ENCODE peak calls at places on chromosome 11, in nine cellular contexts. Y, P, I, U, L, R, T, H and X are unnamed samples.

GRCh38 chr11:13260963-13261599 is 16.5 kb upstream of the BMAL1 start:
- DNase-seq in T (no peak), I (peak), P (no peak), R (peak), H (no peak), Y (no peak), U (no peak), L (no peak), X (no peak)

GRCh38 chr11:70734379-70734778 is 336.1 kb downstream of the CTTN start:
- DNase-seq in T (no peak), I (no peak), R (no peak), Y (no peak), P (no peak), U (no peak), H (no peak), L (no peak), X (no peak)

GRCh38 chr11:134819026-134819425 is 407.0 kb upstream of the B3GAT1 start:
- DNase-seq in R (no peak), U (no peak), T (peak), H (no peak), P (no peak), Y (no peak), L (no peak), I (no peak), X (no peak)

GRCh38 chr11:8111636-8112035 is 30.6 kb downstream of the TUB start:
- DNase-seq in H (no peak), L (no peak), T (no peak), P (no peak), I (no peak), U (no peak), R (no peak), Y (no peak), X (no peak)

GRCh38 chr11:61897387-61898246 is 6.3 kb upstream of the FADS3 start:
- DNase-seq in R (peak), L (peak), Y (peak), T (peak), I (peak), P (peak), U (peak), H (peak), X (peak)

GRCh38 chr11:65589444-65590239 is 6.0 kb downstream of the KCNK7 start:
- DNase-seq in L (no peak), P (no peak), Y (no peak), U (no peak), H (no peak), I (no peak), R (no peak), T (no peak), X (no peak)

GRCh38 chr11:56817661-56818060 is 69.2 kb upstream of the OR9G4 start:
- DNase-seq in L (no peak), Y (no peak), U (no peak), H (no peak), P (no peak), I (no peak), T (no peak), R (no peak), X (no peak)

GRCh38 chr11:128346808-128347207 is 240.6 kb downstream of the ETS1 start:
- DNase-seq in P (no peak), Y (no peak), I (peak), U (no peak), L (no peak), H (no peak), T (no peak), R (no peak), X (no peak)

GRCh38 chr11:73306977-73307322 is 1.1 kb upstream of the ARHGEF17 start:
- DNase-seq in R (no peak), U (no peak), P (no peak), H (no peak), L (no peak), T (no peak), Y (no peak), I (no peak), X (no peak)

GRCh38 chr11:12198261-12198925 is 88.0 kb downstream of the MICAL2 start:
- DNase-seq in U (peak), H (no peak), T (no peak), Y (peak), I (no peak), L (no peak), R (no peak), P (no peak), X (no peak)

GRCh38 chr11:94199367-94200130 is 70.9 kb downstream of the PANX1 start:
- DNase-seq in I (peak), U (no peak), H (no peak), T (no peak), P (no peak), R (no peak), L (no peak), Y (no peak), X (no peak)

GRCh38 chr11:65404638-65405339 is 17.8 kb upstream of the NEAT1 start:
- DNase-seq in L (no peak), T (no peak), R (no peak), H (no peak), Y (no peak), U (no peak), I (no peak), P (no peak), X (no peak)

GRCh38 chr11:127017482-127017881 is 16.9 kb upstream of the KIRREL3 start:
- DNase-seq in P (no peak), U (no peak), I (peak), R (no peak), T (peak), Y (no peak), L (no peak), H (no peak), X (no peak)

GRCh38 chr11:69129647-69130046 is 26.1 kb upstream of the SMIM38 start:
- DNase-seq in P (no peak), U (peak), L (no peak), H (no peak), I (no peak), Y (peak), R (no peak), T (no peak), X (no peak)

GRCh38 chr11:69130586-69131566 is 24.9 kb upstream of the SMIM38 start:
- DNase-seq in U (peak), L (no peak), T (no peak), H (no peak), Y (peak), I (no peak), R (peak), P (no peak), X (no peak)

GRCh38 chr11:69133251-69133650 is 22.5 kb upstream of the SMIM38 start:
- DNase-seq in Y (no peak), L (no peak), H (no peak), R (no peak), I (no peak), U (peak), P (no peak), T (no peak), X (no peak)

GRCh38 chr11:69132301-69132670 is 23.4 kb upstream of the SMIM38 start:
- DNase-seq in H (no peak), P (no peak), Y (no peak), R (no peak), L (no peak), U (peak), T (no peak), I (no peak), X (no peak)

GRCh38 chr11:69131644-69132300 is 24.0 kb upstream of the SMIM38 start:
- DNase-seq in P (peak), R (peak), I (peak), T (peak), H (no peak), Y (peak), L (peak), U (peak), X (peak)
- TF ChIP-seq CTCF in P (peak), R (peak), I (peak), T (peak), H (peak), Y (peak), L (peak), U (peak), X (no peak)

DNA sequence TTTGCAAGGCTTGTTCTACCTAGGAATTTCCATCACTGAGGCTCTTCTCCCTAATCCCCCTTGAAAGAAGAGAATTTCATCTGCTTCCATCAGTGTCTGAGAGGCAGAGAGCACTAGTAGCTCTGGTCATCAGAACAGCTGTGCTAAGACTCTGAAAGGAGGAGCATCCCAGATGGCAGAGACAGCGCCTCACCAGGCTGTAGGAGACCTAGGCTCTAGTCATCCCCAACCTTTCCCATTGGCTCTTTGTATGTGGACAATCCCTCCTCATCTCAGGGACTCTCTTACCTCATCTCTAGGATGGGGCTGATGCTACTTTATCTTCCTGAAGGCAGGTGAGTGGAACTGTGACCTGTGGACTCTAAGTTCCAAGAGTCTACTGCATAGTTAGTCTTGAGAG is 8.8 kb upstream of the OR9I1 start:
- DNase-seq in R (no peak), T (peak), U (no peak), H (no peak), L (no peak), P (no peak), I (no peak), Y (no peak), X (no peak)
- TF ChIP-seq CTCF in R (no peak), T (no peak), U (no peak), H (no peak), L (no peak), P (no peak), I (no peak), Y (no peak), X (no peak)

DNA sequence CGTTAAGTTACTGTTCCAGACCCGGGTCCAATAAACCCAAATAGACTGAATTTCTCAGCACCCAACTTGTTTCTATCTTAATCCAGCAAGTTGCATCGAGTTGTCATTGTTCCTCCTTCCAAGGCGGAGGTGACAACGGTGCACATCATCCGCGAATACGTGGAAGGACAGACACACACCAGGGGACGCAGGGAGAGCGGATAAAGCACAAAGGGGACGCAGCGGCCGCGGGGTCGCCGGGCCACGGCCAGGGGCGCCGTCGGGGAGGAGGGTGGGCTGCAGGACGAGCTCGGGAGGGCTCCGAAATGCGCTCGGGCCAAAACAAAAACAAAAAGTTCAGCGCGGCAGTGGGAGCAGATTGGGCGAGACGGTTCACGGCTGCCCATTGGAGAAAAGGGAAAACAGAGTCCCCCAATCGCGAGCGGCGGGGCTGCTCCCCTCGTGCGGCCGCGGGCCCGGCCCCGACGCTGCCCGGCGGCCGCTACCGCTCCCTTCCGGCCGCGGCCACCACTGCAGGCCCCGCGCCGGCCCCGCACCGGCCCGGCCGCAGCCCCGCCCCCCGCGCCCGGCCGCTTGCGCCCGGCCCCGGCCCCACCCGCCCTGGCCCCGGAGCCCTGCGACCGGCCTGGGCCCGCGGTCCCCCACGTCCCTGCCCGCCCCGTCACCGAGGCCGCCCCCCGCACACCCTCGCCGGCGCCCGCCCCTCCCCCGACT is 518 bp downstream of the KMT5B start:
- DNase-seq in H (peak), P (peak), Y (peak), T (peak), L (peak), U (peak), I (peak), R (peak), X (no peak)
- TF ChIP-seq CTCF in H (peak), P (peak), Y (no peak), T (peak), L (no peak), U (peak), I (peak), R (peak), X (no peak)

GRCh38 chr11:77523712-77524111 is 49.8 kb upstream of the PAK1 start:
- DNase-seq in L (no peak), Y (no peak), T (no peak), I (no peak), U (no peak), P (no peak), R (no peak), H (no peak), X (no peak)

GRCh38 chr11:77519847-77520246 is 46.0 kb upstream of the PAK1 start:
- DNase-seq in L (no peak), R (no peak), T (no peak), H (no peak), I (no peak), U (no peak), Y (no peak), P (no peak), X (no peak)

GRCh38 chr11:77522215-77522614 is 48.3 kb upstream of the PAK1 start:
- DNase-seq in U (no peak), P (no peak), Y (no peak), T (no peak), I (peak), H (no peak), R (no peak), L (no peak), X (no peak)

GRCh38 chr11:77525455-77526091 is 51.7 kb upstream of the PAK1 start:
- DNase-seq in Y (no peak), P (no peak), L (no peak), U (no peak), R (no peak), I (no peak), H (no peak), T (no peak), X (no peak)

GRCh38 chr11:77524539-77524938 is 50.6 kb upstream of the PAK1 start:
- DNase-seq in I (no peak), U (no peak), P (no peak), R (no peak), Y (no peak), H (no peak), L (no peak), T (no peak), X (no peak)
- TF ChIP-seq CTCF in I (no peak), U (no peak), P (no peak), R (no peak), Y (no peak), H (no peak), L (no peak), T (no peak), X (no peak)